ENCODE peak calls at places on chromosomes 4 and X, in five cellular contexts. One of them, this sample, is unnamed.

GRCh38 chr4:1033840-1034551 is 22.6 kb downstream of the FGFRL1 start:
- DNase-seq in mesenchymal stem cell: no peak
- DNase-seq in IMR-90: peak; percentile 18
- DNase-seq in trophoblast cell: no peak
- DNase-seq in H1: no peak
- DNase-seq in this sample: no peak

GRCh38 chrX:112081781-112082482 is 644 bp downstream of the TRPC5 start:
- DNase-seq in mesenchymal stem cell: no peak
- DNase-seq in IMR-90: no peak
- DNase-seq in trophoblast cell: no peak
- DNase-seq in H1: peak; percentile 49
- DNase-seq in this sample: no peak

GRCh38 chrX:130280901-130281300 is 12.2 kb upstream of the ZNF280C start:
- DNase-seq in mesenchymal stem cell: no peak
- DNase-seq in IMR-90: no peak
- DNase-seq in trophoblast cell: no peak
- DNase-seq in H1: no peak
- DNase-seq in this sample: no peak

GRCh38 chr4:113693993-113694392 is 67.5 kb downstream of the CAMK2D start:
- DNase-seq in mesenchymal stem cell: no peak
- DNase-seq in IMR-90: no peak
- DNase-seq in trophoblast cell: no peak
- DNase-seq in H1: no peak
- DNase-seq in this sample: no peak

GRCh38 chr4:10179957-10180602 is 63.5 kb upstream of the WDR1 start:
- DNase-seq in mesenchymal stem cell: no peak
- DNase-seq in IMR-90: peak; percentile 40
- DNase-seq in trophoblast cell: no peak
- DNase-seq in H1: no peak
- DNase-seq in this sample: no peak

GRCh38 chr4:31125496-31125895 is 405.3 kb downstream of the PCDH7 start:
- DNase-seq in mesenchymal stem cell: no peak
- DNase-seq in IMR-90: no peak
- DNase-seq in trophoblast cell: no peak
- DNase-seq in H1: no peak
- DNase-seq in this sample: no peak

GRCh38 chrX:80576815-80577533 is 156.7 kb downstream of the TENT5D start:
- DNase-seq in mesenchymal stem cell: no peak
- DNase-seq in IMR-90: no peak
- DNase-seq in trophoblast cell: no peak
- DNase-seq in H1: no peak
- DNase-seq in this sample: no peak

GRCh38 chr4:112321768-112322684 is 24.9 kb downstream of the ALPK1 start:
- DNase-seq in mesenchymal stem cell: peak; percentile 64
- DNase-seq in IMR-90: peak; percentile 60
- DNase-seq in trophoblast cell: peak; percentile 51
- DNase-seq in H1: peak; percentile 85
- DNase-seq in this sample: peak; percentile 64

GRCh38 chrX:134172588-134173259 is 64.3 kb upstream of the CCDC160 start:
- DNase-seq in mesenchymal stem cell: peak; percentile 23
- DNase-seq in IMR-90: no peak
- DNase-seq in trophoblast cell: peak; percentile 4
- DNase-seq in H1: no peak
- DNase-seq in this sample: no peak

GRCh38 chr4:138897818-138898226 is 117.8 kb upstream of the NOCT start:
- DNase-seq in mesenchymal stem cell: peak; percentile 94
- DNase-seq in IMR-90: peak; percentile 94
- DNase-seq in trophoblast cell: peak; percentile 81
- DNase-seq in H1: no peak
- DNase-seq in this sample: no peak

GRCh38 chr4:12231098-12231497 is 802.4 kb upstream of the HS3ST1 start:
- DNase-seq in mesenchymal stem cell: no peak
- DNase-seq in IMR-90: no peak
- DNase-seq in trophoblast cell: no peak
- DNase-seq in H1: no peak
- DNase-seq in this sample: no peak

GRCh38 chr4:78032446-78032845 is 24.7 kb upstream of the FRAS1 start:
- DNase-seq in mesenchymal stem cell: no peak
- DNase-seq in IMR-90: no peak
- DNase-seq in trophoblast cell: peak; percentile 53
- DNase-seq in H1: no peak
- DNase-seq in this sample: no peak

GRCh38 chrX:87788976-87789375 is 271.4 kb downstream of the KLHL4 start:
- DNase-seq in mesenchymal stem cell: no peak
- DNase-seq in IMR-90: no peak
- DNase-seq in trophoblast cell: no peak
- DNase-seq in H1: no peak
- DNase-seq in this sample: no peak

GRCh38 chrX:10949541-10949940 is 161.6 kb upstream of the HCCS start:
- DNase-seq in mesenchymal stem cell: no peak
- DNase-seq in IMR-90: no peak
- DNase-seq in trophoblast cell: no peak
- DNase-seq in H1: no peak
- DNase-seq in this sample: no peak

GRCh38 chr4:8370835-8371234 is 69.7 kb downstream of the ACOX3 start:
- DNase-seq in mesenchymal stem cell: no peak
- DNase-seq in IMR-90: no peak
- DNase-seq in trophoblast cell: no peak
- DNase-seq in H1: no peak
- DNase-seq in this sample: no peak

GRCh38 chrX:34147345-34147744 is 15.2 kb upstream of the FAM47A start:
- DNase-seq in mesenchymal stem cell: no peak
- DNase-seq in IMR-90: no peak
- DNase-seq in trophoblast cell: no peak
- DNase-seq in H1: no peak
- DNase-seq in this sample: no peak

GRCh38 chrX:142040906-142041305 is 137.2 kb downstream of the MAGEC1 start:
- DNase-seq in mesenchymal stem cell: no peak
- DNase-seq in IMR-90: no peak
- DNase-seq in trophoblast cell: no peak
- DNase-seq in H1: no peak
- DNase-seq in this sample: no peak

GRCh38 chr4:151099976-151100417 is 569 bp downstream of the RPS3A start:
- DNase-seq in mesenchymal stem cell: no peak
- DNase-seq in IMR-90: peak; percentile 25
- DNase-seq in trophoblast cell: peak; percentile 4
- DNase-seq in H1: no peak
- DNase-seq in this sample: no peak
- H4K91ac ChIP-seq in mesenchymal stem cell: peak overlapping the region; percentile 48
- H4K91ac ChIP-seq in IMR-90: peak overlapping the region; percentile 64
- H4K91ac ChIP-seq in trophoblast cell: peak overlapping the region; percentile 84
- H4K91ac ChIP-seq in H1: peak overlapping the region; percentile 95
- H4K91ac ChIP-seq in this sample: peak overlapping the region; percentile 68

GRCh38 chr4:185817403-185817818 is 5.4 kb upstream of the SORBS2 start:
- DNase-seq in mesenchymal stem cell: no peak
- DNase-seq in IMR-90: no peak
- DNase-seq in trophoblast cell: no peak
- DNase-seq in H1: no peak
- DNase-seq in this sample: no peak

GRCh38 chr4:185809517-185810071 is 2.4 kb downstream of the SORBS2 start:
- DNase-seq in mesenchymal stem cell: no peak
- DNase-seq in IMR-90: no peak
- DNase-seq in trophoblast cell: no peak
- DNase-seq in H1: no peak
- DNase-seq in this sample: no peak

GRCh38 chr4:185813133-185813532 is 1.1 kb upstream of the SORBS2 start:
- DNase-seq in mesenchymal stem cell: no peak
- DNase-seq in IMR-90: no peak
- DNase-seq in trophoblast cell: no peak
- DNase-seq in H1: no peak
- DNase-seq in this sample: no peak

GRCh38 chr4:185810746-185811508 is 1.1 kb downstream of the SORBS2 start:
- DNase-seq in mesenchymal stem cell: no peak
- DNase-seq in IMR-90: no peak
- DNase-seq in trophoblast cell: no peak
- DNase-seq in H1: no peak
- DNase-seq in this sample: peak; percentile 58

GRCh38 chr4:185811509-185812364 is at the start of gene SORBS2:
- DNase-seq in mesenchymal stem cell: peak; percentile 41
- DNase-seq in IMR-90: peak; percentile 25
- DNase-seq in trophoblast cell: no peak
- DNase-seq in H1: no peak
- DNase-seq in this sample: no peak
- H3K4me3 ChIP-seq in mesenchymal stem cell: no peak within 1 kb of the TSS
- H3K4me3 ChIP-seq in IMR-90: no peak within 1 kb of the TSS
- H3K4me3 ChIP-seq in trophoblast cell: no peak within 1 kb of the TSS
- H3K4me3 ChIP-seq in H1: no peak within 1 kb of the TSS
- H3K4me3 ChIP-seq in this sample: peak within 1 kb of the TSS; percentile 59

GRCh38 chrX:119573840-119574393 is 446 bp upstream of the UBE2A start:
- DNase-seq in mesenchymal stem cell: peak; percentile 48
- DNase-seq in IMR-90: peak; percentile 20
- DNase-seq in trophoblast cell: no peak
- DNase-seq in H1: no peak
- DNase-seq in this sample: no peak
- H3K18ac ChIP-seq in mesenchymal stem cell: no peak overlapping the region
- H3K18ac ChIP-seq in IMR-90: peak overlapping the region; percentile 33
- H3K18ac ChIP-seq in trophoblast cell: no peak overlapping the region
- H3K18ac ChIP-seq in H1: no peak overlapping the region
- H3K18ac ChIP-seq in this sample: no peak overlapping the region

GRCh38 chr4:153542131-153542530 is 76.0 kb downstream of the TMEM131L start:
- DNase-seq in mesenchymal stem cell: no peak
- DNase-seq in IMR-90: no peak
- DNase-seq in trophoblast cell: no peak
- DNase-seq in H1: no peak
- DNase-seq in this sample: no peak

GRCh38 chr4:153539058-153539826 is 73.1 kb downstream of the TMEM131L start:
- DNase-seq in mesenchymal stem cell: no peak
- DNase-seq in IMR-90: no peak
- DNase-seq in trophoblast cell: no peak
- DNase-seq in H1: no peak
- DNase-seq in this sample: no peak

GRCh38 chr4:153542835-153543234 is 76.7 kb downstream of the TMEM131L start:
- DNase-seq in mesenchymal stem cell: no peak
- DNase-seq in IMR-90: no peak
- DNase-seq in trophoblast cell: no peak
- DNase-seq in H1: peak; percentile 67
- DNase-seq in this sample: no peak

GRCh38 chr4:153543351-153543750 is 77.2 kb downstream of the TMEM131L start:
- DNase-seq in mesenchymal stem cell: no peak
- DNase-seq in IMR-90: no peak
- DNase-seq in trophoblast cell: no peak
- DNase-seq in H1: no peak
- DNase-seq in this sample: no peak

GRCh38 chr4:153541426-153542096 is 75.4 kb downstream of the TMEM131L start:
- DNase-seq in mesenchymal stem cell: peak; percentile 46
- DNase-seq in IMR-90: peak; percentile 95
- DNase-seq in trophoblast cell: no peak
- DNase-seq in H1: no peak
- DNase-seq in this sample: no peak
- H4K91ac ChIP-seq in mesenchymal stem cell: no peak overlapping the region
- H4K91ac ChIP-seq in IMR-90: peak overlapping the region; percentile 20
- H4K91ac ChIP-seq in trophoblast cell: no peak overlapping the region
- H4K91ac ChIP-seq in H1: no peak overlapping the region
- H4K91ac ChIP-seq in this sample: no peak overlapping the region

DNA sequence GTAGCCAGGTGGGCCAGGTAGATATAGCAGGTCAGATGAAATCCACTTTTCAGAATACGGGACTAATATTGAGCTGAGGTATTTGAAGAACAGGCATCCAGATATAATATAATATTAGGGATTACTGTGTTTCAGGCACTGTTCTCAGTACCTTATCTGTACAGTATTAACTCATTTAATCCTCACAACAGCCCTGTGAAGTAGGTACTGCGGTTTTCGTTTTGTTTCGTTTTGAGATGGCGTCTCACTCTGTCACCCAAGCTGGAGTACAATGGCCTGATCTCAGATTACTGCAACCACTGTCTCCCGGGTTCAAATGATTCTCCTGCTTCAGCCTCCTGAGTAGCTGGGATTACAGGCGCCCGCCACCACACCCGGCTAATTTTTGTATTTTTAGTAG is 129.6 kb downstream of the IL1RAPL2 start:
- DNase-seq in mesenchymal stem cell: no peak
- DNase-seq in IMR-90: no peak
- DNase-seq in trophoblast cell: no peak
- DNase-seq in H1: no peak
- DNase-seq in this sample: no peak
- H3K4me3 ChIP-seq in mesenchymal stem cell: no peak overlapping the region
- H3K4me3 ChIP-seq in IMR-90: no peak overlapping the region
- H3K4me3 ChIP-seq in trophoblast cell: no peak overlapping the region
- H3K4me3 ChIP-seq in H1: no peak overlapping the region
- H3K4me3 ChIP-seq in this sample: no peak overlapping the region

GRCh38 chr4:121801715-121802075 is 572 bp downstream of the EXOSC9 start:
- DNase-seq in mesenchymal stem cell: no peak
- DNase-seq in IMR-90: no peak
- DNase-seq in trophoblast cell: no peak
- DNase-seq in H1: no peak
- DNase-seq in this sample: no peak

GRCh38 chr4:121800638-121800960 is 524 bp upstream of the EXOSC9 start:
- DNase-seq in mesenchymal stem cell: no peak
- DNase-seq in IMR-90: no peak
- DNase-seq in trophoblast cell: no peak
- DNase-seq in H1: no peak
- DNase-seq in this sample: no peak

GRCh38 chr4:121799208-121799823 is 1.8 kb upstream of the EXOSC9 start:
- DNase-seq in mesenchymal stem cell: no peak
- DNase-seq in IMR-90: no peak
- DNase-seq in trophoblast cell: no peak
- DNase-seq in H1: no peak
- DNase-seq in this sample: no peak

GRCh38 chr4:121799888-121800501 is 1.1 kb upstream of the EXOSC9 start:
- DNase-seq in mesenchymal stem cell: no peak
- DNase-seq in IMR-90: no peak
- DNase-seq in trophoblast cell: no peak
- DNase-seq in H1: no peak
- DNase-seq in this sample: no peak

DNA sequence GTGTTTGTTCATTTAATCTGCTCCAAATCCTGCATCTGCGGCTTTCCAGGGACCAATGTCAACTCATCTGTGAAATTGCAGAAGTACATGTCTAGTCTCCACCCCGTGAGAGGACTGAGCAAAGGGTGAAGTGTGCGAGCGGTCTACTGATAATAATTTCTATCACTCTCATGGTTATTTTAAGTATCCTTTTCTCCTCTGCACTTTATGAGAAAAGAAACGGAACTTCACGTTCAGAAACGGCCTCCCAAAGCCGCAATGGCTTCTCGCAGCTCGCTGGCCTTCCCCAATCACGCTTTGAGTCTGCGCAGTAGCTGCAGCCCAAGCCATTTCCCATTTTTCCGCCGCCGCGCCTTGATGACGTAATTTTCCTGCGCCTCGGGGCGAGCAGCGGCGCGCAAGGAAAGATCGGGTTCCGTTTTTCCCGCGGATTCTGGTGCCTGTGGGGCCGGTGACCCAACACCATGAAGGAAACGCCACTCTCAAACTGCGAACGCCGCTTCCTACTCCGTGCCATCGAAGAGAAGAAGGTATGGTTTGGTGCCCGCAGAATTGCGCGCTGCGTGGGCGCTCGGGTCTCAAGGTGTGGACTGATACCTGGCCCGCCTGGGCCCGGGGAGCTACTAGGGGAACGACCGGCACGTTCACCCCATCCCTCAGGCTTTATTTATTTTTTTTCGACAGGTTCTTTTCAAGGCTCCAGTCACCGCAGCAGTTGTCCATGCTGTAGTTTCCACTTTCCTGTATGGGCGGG is at the start of gene EXOSC9:
- DNase-seq in mesenchymal stem cell: peak; percentile 93
- DNase-seq in IMR-90: peak; percentile 94
- DNase-seq in trophoblast cell: peak; percentile 90
- DNase-seq in H1: peak; percentile 99
- DNase-seq in this sample: peak; percentile 94
- H3K18ac ChIP-seq in mesenchymal stem cell: peak within 1 kb of the TSS; percentile 89
- H3K18ac ChIP-seq in IMR-90: peak within 1 kb of the TSS; percentile 80
- H3K18ac ChIP-seq in trophoblast cell: no peak within 1 kb of the TSS
- H3K18ac ChIP-seq in H1: peak within 1 kb of the TSS; percentile 93
- H3K18ac ChIP-seq in this sample: peak within 1 kb of the TSS; percentile 92